ENCODE peak calls at places on chromosomes 1 and 21, in seven cellular contexts. Z is heart left ventricle, I is cardiac fibroblast, V is psoas muscle, A is ovary, X is tibial nerve, R is uterus. H is an unnamed sample.

GRCh38 chr1:110203021-110203661 is 7.0 kb upstream of the KCNC4 start:
- DNase-seq in Z (peak; percentile 43), I (peak; percentile 77), A (no peak), R (peak; percentile 59), V (no peak), X (peak; percentile 88), H (peak; percentile 67)

GRCh38 chr1:212503714-212504113 is 71.0 kb downstream of the NENF start:
- DNase-seq in Z (no peak), R (no peak), I (no peak), X (no peak), V (no peak), A (no peak), H (no peak)

GRCh38 chr1:91502882-91503184 is 2.2 kb downstream of the CDC7 start:
- DNase-seq in A (no peak), X (no peak), V (no peak), I (peak; percentile 67), R (no peak), Z (no peak), H (no peak)

GRCh38 chr1:201461193-201461657 is 7.8 kb downstream of the PHLDA3 start:
- DNase-seq in V (peak; percentile 60), I (peak; percentile 96), R (peak; percentile 79), A (no peak), X (no peak), Z (no peak), H (no peak)

GRCh38 chr1:170725326-170725725 is 61.4 kb downstream of the PRRX1 start:
- DNase-seq in Z (no peak), R (no peak), I (no peak), X (no peak), V (no peak), A (no peak), H (no peak)

GRCh38 chr1:207172321-207172720 is 68.3 kb downstream of the C4BPA start:
- DNase-seq in A (no peak), R (no peak), V (no peak), Z (no peak), X (no peak), I (no peak), H (no peak)

GRCh38 chr1:204509186-204509635 is 7.0 kb upstream of the MDM4 start:
- DNase-seq in V (no peak), X (no peak), I (no peak), A (no peak), R (no peak), Z (no peak), H (no peak)

GRCh38 chr1:86703696-86704455 is 500 bp upstream of the SH3GLB1 start:
- DNase-seq in V (no peak), R (no peak), A (no peak), X (peak; percentile 32), Z (no peak), I (no peak), H (no peak)

GRCh38 chr1:203797948-203798347 is 2.5 kb downstream of the ZBED6 start:
- DNase-seq in Z (peak; percentile 12), V (no peak), A (no peak), R (peak; percentile 38), X (peak; percentile 17), I (no peak), H (no peak)

GRCh38 chr1:119818181-119818580 is 6.9 kb upstream of the REG4 start:
- DNase-seq in I (no peak), V (no peak), A (no peak), Z (no peak), R (no peak), X (no peak), H (no peak)

GRCh38 chr1:44655609-44656008 is 18.7 kb downstream of the TMEM53 start:
- DNase-seq in X (no peak), Z (no peak), V (no peak), A (no peak), R (no peak), I (peak; percentile 18), H (no peak)

GRCh38 chr21:39141502-39141901 is 41.7 kb downstream of the PSMG1 start:
- DNase-seq in R (no peak), X (no peak), V (no peak), A (no peak), Z (no peak), I (peak; percentile 24), H (no peak)

GRCh38 chr1:15526021-15526489 is 593 bp upstream of the DNAJC16 start:
- DNase-seq in I (no peak), X (no peak), A (peak; percentile 63), Z (no peak), R (peak; percentile 47), V (no peak), H (no peak)

GRCh38 chr1:234605983-234606730 is 3.8 kb downstream of the IRF2BP2 start:
- DNase-seq in I (peak; percentile 79), Z (no peak), A (no peak), X (no peak), R (no peak), V (no peak), H (peak; percentile 53)

GRCh38 chr1:200181861-200182260 is 154.4 kb downstream of the NR5A2 start:
- DNase-seq in I (no peak), Z (no peak), R (no peak), V (no peak), X (no peak), A (no peak), H (no peak)

GRCh38 chr1:64956733-64957441 is 9.5 kb downstream of the JAK1 start:
- DNase-seq in V (no peak), R (no peak), Z (no peak), X (no peak), I (no peak), A (no peak), H (no peak)

GRCh38 chr1:200038987-200039848 is 11.7 kb downstream of the NR5A2 start:
- DNase-seq in I (no peak), X (no peak), A (no peak), Z (peak; percentile 34), R (no peak), V (no peak), H (no peak)

DNA sequence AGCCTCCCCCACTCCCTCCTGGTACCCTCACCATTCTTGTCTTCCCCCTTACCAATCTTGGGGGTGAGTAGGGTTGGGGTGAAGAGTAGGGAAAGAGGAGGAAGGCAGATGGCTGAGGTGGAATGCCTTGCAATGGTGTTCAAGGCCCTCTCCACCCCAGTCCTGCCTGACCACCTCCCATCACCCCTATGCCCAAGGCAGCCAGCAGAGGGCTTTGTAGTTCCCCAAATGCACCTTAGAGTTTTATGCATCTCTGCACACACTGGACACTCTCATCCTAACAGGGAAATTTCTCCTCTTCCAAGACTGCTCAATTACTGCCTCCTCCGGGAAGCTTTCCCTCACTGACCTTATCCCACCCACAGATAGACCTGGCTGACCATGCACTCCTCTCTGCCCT is 15.4 kb downstream of the KIF17 start:
- DNase-seq in I (peak; percentile 39), V (no peak), X (no peak), R (no peak), A (no peak), Z (no peak), H (no peak)
- TF ChIP-seq CTCF in I (peak; percentile 58), V (no peak), X (no peak), R (no peak), A (no peak), Z (no peak), H (no peak)

DNA sequence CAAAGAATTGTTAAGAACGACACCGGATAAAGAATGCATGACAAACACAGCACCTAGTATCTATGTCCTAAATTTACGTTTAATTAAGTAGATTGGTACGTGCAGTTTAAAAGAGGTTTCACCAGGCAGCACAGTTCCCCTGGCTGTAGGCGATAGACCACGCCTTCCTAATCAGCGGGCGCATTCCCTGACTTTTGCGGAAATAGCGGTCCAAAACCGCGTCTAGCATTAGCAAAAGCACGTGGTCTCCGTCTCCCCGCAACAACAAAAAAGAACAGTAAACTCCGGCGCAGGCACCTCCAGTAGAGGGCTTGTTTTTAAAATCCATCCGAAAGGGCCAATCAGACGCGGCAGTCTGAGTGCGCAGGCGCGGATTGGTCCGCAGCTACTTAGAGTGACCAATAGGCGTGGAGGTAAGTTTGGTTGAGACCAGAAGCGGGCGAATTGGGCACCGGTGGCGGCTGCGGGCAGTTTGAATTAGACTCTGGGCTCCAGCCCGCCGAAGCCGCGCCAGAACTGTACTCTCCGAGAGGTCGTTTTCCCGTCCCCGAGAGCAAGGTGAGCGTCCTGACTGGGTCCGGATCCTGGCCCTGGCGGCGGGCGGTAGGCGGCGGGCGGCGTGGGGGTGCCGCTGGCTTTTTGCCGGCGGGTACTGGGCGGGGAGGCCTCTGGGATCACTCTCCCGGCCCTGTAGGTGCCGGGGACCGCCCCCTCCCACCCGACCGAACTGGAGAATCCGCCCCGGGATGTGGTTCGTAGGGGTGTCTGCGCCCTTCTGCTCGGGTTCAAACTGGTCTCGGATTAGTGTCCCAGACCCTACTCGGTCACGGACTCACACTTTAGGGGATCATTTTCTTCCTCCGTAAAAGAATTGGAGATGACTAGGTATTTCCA is at the start of gene CENPF:
- DNase-seq in X (peak; percentile 94), R (peak; percentile 94), Z (peak; percentile 93), V (peak; percentile 94), A (peak; percentile 97), I (peak; percentile 99), H (peak; percentile 95)
- TF ChIP-seq CTCF in X (peak; percentile 43), R (peak; percentile 37), Z (peak; percentile 35), V (peak; percentile 35), A (peak; percentile 45), I (peak; percentile 18), H (peak; percentile 50)

GRCh38 chr1:939511-940107 is 15.9 kb downstream of the SAMD11 start:
- DNase-seq in X (no peak), A (peak; percentile 57), I (no peak), R (no peak), V (no peak), Z (no peak), H (no peak)

GRCh38 chr1:938711-939504 is 15.2 kb downstream of the SAMD11 start:
- DNase-seq in X (no peak), R (no peak), V (no peak), A (no peak), Z (no peak), I (no peak), H (no peak)

GRCh38 chr1:936865-937264 is 13.1 kb downstream of the SAMD11 start:
- DNase-seq in A (no peak), Z (no peak), X (no peak), V (no peak), I (no peak), R (no peak), H (no peak)

GRCh38 chr1:937521-937920 is 13.8 kb downstream of the SAMD11 start:
- DNase-seq in V (no peak), I (no peak), A (no peak), R (no peak), Z (no peak), X (no peak), H (no peak)

GRCh38 chr1:938088-938683 is 14.5 kb downstream of the SAMD11 start:
- DNase-seq in I (no peak), R (peak; percentile 52), Z (no peak), A (peak; percentile 53), V (no peak), X (no peak), H (no peak)
- TF ChIP-seq CTCF in I (peak; percentile 58), R (peak; percentile 51), Z (peak; percentile 46), A (no peak), V (peak; percentile 42), X (peak; percentile 47), H (peak; percentile 9)

DNA sequence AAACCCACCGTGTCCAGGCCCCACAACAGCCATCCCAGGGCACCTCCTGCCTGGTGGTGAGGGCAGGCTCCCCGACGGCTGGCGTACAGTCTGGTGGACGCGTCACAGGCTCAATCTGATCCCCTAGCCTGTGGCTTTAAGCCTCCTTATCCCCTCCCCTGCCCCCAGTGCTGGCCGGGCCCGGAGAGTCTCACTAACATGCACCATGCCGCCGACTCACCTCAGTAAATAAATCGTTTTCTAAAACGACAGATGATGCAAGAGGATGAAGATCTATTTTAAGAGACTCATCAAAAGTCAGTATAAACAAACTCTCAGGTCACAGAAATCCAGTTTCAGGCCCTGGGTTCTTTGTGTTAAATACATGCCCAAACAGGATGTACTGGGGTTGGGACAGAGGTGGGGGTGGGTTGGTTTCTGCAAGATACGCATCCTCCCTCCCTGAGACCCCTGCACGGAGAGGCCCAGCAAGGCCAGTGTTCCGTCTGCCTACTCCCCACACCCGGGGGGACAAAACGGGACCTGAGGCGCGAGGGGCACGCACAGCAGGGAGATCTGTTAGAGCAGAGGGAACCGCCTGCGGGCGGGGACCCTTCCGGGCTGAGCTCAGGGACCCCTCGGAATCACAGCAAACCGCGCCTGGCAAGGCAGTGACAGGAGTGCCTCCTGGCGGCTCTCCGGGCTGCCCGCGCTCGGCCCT is 3.1 kb downstream of the PANK4 start:
- DNase-seq in R (no peak), Z (no peak), X (no peak), V (no peak), A (no peak), I (no peak), H (no peak)
- TF ChIP-seq CTCF in R (no peak), Z (no peak), X (no peak), V (no peak), A (no peak), I (no peak), H (no peak)